ENCODE peak calls at places on chromosomes 7 and 10, in six cellular contexts. D is SK-N-SH, Q is HepG2, K is K562, F is H1, H is GM12878. O is an unnamed sample.

GRCh38 chr7:36747251-36747968 is 23.1 kb upstream of the AOAH start:
- DNase-seq in D (no peak), Q (no peak), K (no peak), F (no peak), H (no peak), O (no peak)

GRCh38 chr7:27156901-27157716 is 634 bp upstream of the HOXA7 start:
- DNase-seq in D (no peak), Q (no peak), K (no peak), F (no peak), H (no peak), O (no peak)

GRCh38 chr10:31926765-31927596 is 1.6 kb downstream of the ARHGAP12 start:
- DNase-seq in D (peak), Q (no peak), K (no peak), F (no peak), H (no peak), O (no peak)

GRCh38 chr10:490891-491571 is 198.4 kb downstream of the DIP2C start:
- DNase-seq in D (peak), Q (no peak), K (no peak), F (no peak), H (no peak), O (no peak)

GRCh38 chr10:14742815-14743214 is 31.9 kb downstream of the FAM107B start:
- DNase-seq in D (no peak), Q (no peak), K (no peak), F (no peak), H (peak), O (no peak)

GRCh38 chr10:93945814-93946213 is 47.9 kb upstream of the PLCE1 start:
- DNase-seq in D (no peak), Q (no peak), K (no peak), F (no peak), H (no peak), O (no peak)

GRCh38 chr10:95290801-95291633 is at the start of gene PDLIM1:
- DNase-seq in D (peak), Q (peak), K (peak), F (no peak), H (no peak), O (no peak)

GRCh38 chr7:106858618-106859532 is 6.2 kb upstream of the PIK3CG start:
- DNase-seq in D (peak), Q (no peak), K (peak), F (no peak), H (no peak), O (peak)

DNA sequence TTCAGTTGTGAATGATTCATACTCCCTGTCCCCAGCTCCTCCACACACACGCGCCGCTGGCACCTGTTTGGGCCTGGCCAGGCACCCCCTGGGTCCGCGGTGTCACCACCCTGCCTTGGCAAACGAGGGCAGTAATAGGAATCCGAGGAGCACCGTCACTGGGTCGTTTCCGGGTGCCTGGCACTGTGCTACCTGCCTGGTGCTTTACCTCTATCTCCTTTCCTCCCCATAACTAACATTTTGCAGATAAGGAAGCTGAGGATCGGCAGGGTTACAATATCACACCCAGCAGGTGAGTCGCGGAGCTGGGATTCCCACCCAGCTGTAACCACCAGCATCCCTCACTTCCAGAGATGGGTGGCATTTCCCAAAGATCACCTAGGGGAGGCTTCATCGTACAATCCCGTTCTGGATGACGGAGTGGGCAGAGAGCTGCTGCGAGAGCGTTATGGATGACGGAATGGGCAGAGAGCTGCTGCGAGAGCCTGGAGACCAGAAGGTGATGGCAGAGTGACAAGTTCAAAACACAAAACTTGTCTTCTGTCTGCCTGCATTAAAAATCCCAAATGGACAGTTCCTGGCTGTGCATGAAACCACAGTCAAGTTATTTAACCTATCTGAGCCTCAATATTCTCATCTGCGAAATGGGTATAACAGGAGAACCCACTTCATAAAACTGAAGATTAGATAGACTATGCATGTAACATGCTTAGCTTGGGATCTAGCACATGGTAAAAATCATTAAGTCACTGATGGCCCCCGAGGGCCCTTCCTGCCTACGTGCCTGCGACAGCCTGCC is 1.1 kb upstream of the HSPA12A start:
- DNase-seq in D (no peak), Q (no peak), K (no peak), F (no peak), H (no peak), O (no peak)
- TF ChIP-seq POLR2AphosphoS5 in D (no peak), Q (no peak), K (no peak), F (no peak), H (no peak), O (no peak)

DNA sequence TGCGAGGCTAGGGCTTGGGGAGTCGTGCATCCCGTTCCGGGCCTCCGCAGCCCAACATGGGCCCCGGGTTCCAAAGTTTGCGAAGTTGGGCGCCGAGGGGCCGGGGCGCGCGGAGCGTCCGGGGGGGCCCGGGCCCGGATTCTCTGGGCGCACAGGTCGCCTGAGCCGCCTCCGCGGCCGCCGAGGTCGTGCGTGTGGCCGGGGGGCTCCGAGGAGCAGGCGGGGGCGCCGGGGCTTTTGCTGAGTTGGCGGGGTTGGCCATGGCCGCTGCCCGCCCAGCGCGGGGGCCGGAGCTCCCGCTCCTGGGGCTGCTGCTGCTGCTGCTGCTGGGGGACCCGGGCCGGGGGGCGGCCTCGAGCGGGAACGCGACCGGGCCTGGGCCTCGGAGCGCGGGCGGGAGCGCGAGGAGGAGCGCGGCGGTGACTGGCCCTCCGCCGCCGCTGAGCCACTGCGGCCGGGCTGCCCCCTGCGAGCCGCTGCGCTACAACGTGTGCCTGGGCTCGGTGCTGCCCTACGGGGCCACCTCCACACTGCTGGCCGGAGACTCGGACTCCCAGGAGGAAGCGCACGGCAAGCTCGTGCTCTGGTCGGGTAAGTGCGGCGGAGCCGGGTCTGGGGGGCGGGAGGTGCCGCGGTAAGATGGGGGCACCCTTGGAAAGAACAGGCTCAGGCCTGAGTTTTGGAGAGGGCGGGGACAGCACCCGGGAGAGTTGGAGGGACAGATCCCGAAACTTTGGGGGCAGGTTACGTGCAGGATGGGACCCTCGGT is 643 bp downstream of the SMO start:
- DNase-seq in D (peak), Q (no peak), K (no peak), F (no peak), H (no peak), O (no peak)
- TF ChIP-seq GABPA in D (no peak), Q (no peak), K (no peak), F (peak), H (no peak), O (no peak)

GRCh38 chr10:124727389-124727960 is 16.7 kb downstream of the FAM53B start:
- DNase-seq in D (no peak), Q (no peak), K (no peak), F (no peak), H (no peak), O (no peak)

GRCh38 chr10:124728071-124728829 is 15.9 kb downstream of the FAM53B start:
- DNase-seq in D (no peak), Q (no peak), K (no peak), F (no peak), H (no peak), O (peak)

GRCh38 chr10:124730790-124731189 is 13.4 kb downstream of the FAM53B start:
- DNase-seq in D (no peak), Q (no peak), K (no peak), F (no peak), H (no peak), O (no peak)

GRCh38 chr10:124731551-124731950 is 12.6 kb downstream of the FAM53B start:
- DNase-seq in D (no peak), Q (no peak), K (no peak), F (no peak), H (no peak), O (no peak)

GRCh38 chr10:124728830-124729661 is 15.1 kb downstream of the FAM53B start:
- DNase-seq in D (no peak), Q (no peak), K (no peak), F (no peak), H (no peak), O (no peak)
- H3K27ac ChIP-seq in D (no peak), Q (no peak), K (no peak), F (no peak), H (peak), O (peak)

GRCh38 chr10:77641788-77642397 is 4.3 kb upstream of the KCNMA1 start:
- DNase-seq in D (peak), Q (peak), K (peak), F (no peak), H (no peak), O (peak)
- TF ChIP-seq POLR2AphosphoS5 in D (no peak), Q (no peak), K (no peak), F (no peak), H (no peak), O (no peak)

GRCh38 chr7:30779574-30779973 is 8.4 kb downstream of the MINDY4 start:
- DNase-seq in D (no peak), Q (no peak), K (no peak), F (no peak), H (no peak), O (no peak)

GRCh38 chr7:30775992-30776391 is 4.8 kb downstream of the MINDY4 start:
- DNase-seq in D (no peak), Q (no peak), K (peak), F (no peak), H (no peak), O (no peak)

GRCh38 chr7:30778246-30779025 is 7.2 kb downstream of the MINDY4 start:
- DNase-seq in D (no peak), Q (no peak), K (no peak), F (no peak), H (no peak), O (no peak)

GRCh38 chr7:30780909-30781308 is 9.7 kb downstream of the MINDY4 start:
- DNase-seq in D (peak), Q (no peak), K (no peak), F (no peak), H (no peak), O (no peak)

GRCh38 chr7:30776971-30777370 is 5.8 kb downstream of the MINDY4 start:
- DNase-seq in D (no peak), Q (no peak), K (no peak), F (no peak), H (no peak), O (no peak)
- TF ChIP-seq GABPA in D (no peak), Q (no peak), K (no peak), F (no peak), H (no peak), O (no peak)

GRCh38 chr7:140347218-140347617 is 51.1 kb downstream of the SLC37A3 start:
- DNase-seq in D (peak), Q (no peak), K (no peak), F (no peak), H (no peak), O (no peak)

GRCh38 chr7:140349172-140349771 is 49.1 kb downstream of the SLC37A3 start:
- DNase-seq in D (peak), Q (no peak), K (no peak), F (no peak), H (no peak), O (no peak)

GRCh38 chr7:140345426-140345825 is 52.9 kb downstream of the SLC37A3 start:
- DNase-seq in D (no peak), Q (no peak), K (no peak), F (no peak), H (no peak), O (no peak)

GRCh38 chr7:140350056-140350455 is 48.3 kb downstream of the SLC37A3 start:
- DNase-seq in D (no peak), Q (no peak), K (no peak), F (no peak), H (no peak), O (no peak)

GRCh38 chr7:140348161-140348849 is 50.0 kb downstream of the SLC37A3 start:
- DNase-seq in D (no peak), Q (no peak), K (no peak), F (no peak), H (no peak), O (no peak)
- H3K27ac ChIP-seq in D (no peak), Q (no peak), K (no peak), F (no peak), H (no peak), O (no peak)

O was measured in HL-60.